ENCODE peak calls at places on chromosomes 4 and X, in ten cellular contexts. One of them, this sample, is unnamed.

GRCh38 chrX:13983734-13984133 is 46.0 kb downstream of the GEMIN8 start:
- DNase-seq in stromal cell of bone marrow: no peak
- DNase-seq in left cardiac atrium: no peak
- DNase-seq in HCT116: no peak
- DNase-seq in HS-5: no peak
- DNase-seq in natural killer cell treated with Interleukin-12 subunit alpha and Interleukin-12 subunit beta and Interleukin-15 and Interleukin-18, amount 100 ng/mL, for 72 hours: no peak
- DNase-seq in stimulated activated CD4-positive, alpha-beta T cell treated with anti-CD3 and anti-CD28 coated beads, Interleukin-12 subunit alpha, Interleukin-12 subunit beta, amount 100 ng/mL, for 4 hours: no peak
- DNase-seq in activated CD4-positive, alpha-beta T cell treated with anti-CD3 and anti-CD28 coated beads, Interleukin-2, amount 10 ng/mL, durations not matched to agents 7 days and 5 days: no peak
- DNase-seq in ascending aorta: no peak
- DNase-seq in neural progenitor cell: no peak
- DNase-seq in this sample: no peak

GRCh38 chrX:153874366-153875125 is 11.4 kb downstream of the L1CAM start:
- DNase-seq in stromal cell of bone marrow: no peak
- DNase-seq in left cardiac atrium: no peak
- DNase-seq in HCT116: no peak
- DNase-seq in HS-5: no peak
- DNase-seq in natural killer cell treated with Interleukin-12 subunit alpha and Interleukin-12 subunit beta and Interleukin-15 and Interleukin-18, amount 100 ng/mL, for 72 hours: no peak
- DNase-seq in stimulated activated CD4-positive, alpha-beta T cell treated with anti-CD3 and anti-CD28 coated beads, Interleukin-12 subunit alpha, Interleukin-12 subunit beta, amount 100 ng/mL, for 4 hours: no peak
- DNase-seq in activated CD4-positive, alpha-beta T cell treated with anti-CD3 and anti-CD28 coated beads, Interleukin-2, amount 10 ng/mL, durations not matched to agents 7 days and 5 days: no peak
- DNase-seq in ascending aorta: no peak
- DNase-seq in neural progenitor cell: no peak
- DNase-seq in this sample: no peak

GRCh38 chr4:1411436-1412375 is 5.5 kb upstream of the NKX1-1 start:
- DNase-seq in stromal cell of bone marrow: no peak
- DNase-seq in left cardiac atrium: no peak
- DNase-seq in HCT116: no peak
- DNase-seq in HS-5: no peak
- DNase-seq in natural killer cell treated with Interleukin-12 subunit alpha and Interleukin-12 subunit beta and Interleukin-15 and Interleukin-18, amount 100 ng/mL, for 72 hours: no peak
- DNase-seq in stimulated activated CD4-positive, alpha-beta T cell treated with anti-CD3 and anti-CD28 coated beads, Interleukin-12 subunit alpha, Interleukin-12 subunit beta, amount 100 ng/mL, for 4 hours: no peak
- DNase-seq in activated CD4-positive, alpha-beta T cell treated with anti-CD3 and anti-CD28 coated beads, Interleukin-2, amount 10 ng/mL, durations not matched to agents 7 days and 5 days: no peak
- DNase-seq in ascending aorta: no peak
- DNase-seq in neural progenitor cell: no peak
- DNase-seq in this sample: no peak

GRCh38 chr4:110119347-110119746 is 79.1 kb downstream of the ELOVL6 start:
- DNase-seq in stromal cell of bone marrow: no peak
- DNase-seq in left cardiac atrium: no peak
- DNase-seq in HCT116: no peak
- DNase-seq in HS-5: no peak
- DNase-seq in natural killer cell treated with Interleukin-12 subunit alpha and Interleukin-12 subunit beta and Interleukin-15 and Interleukin-18, amount 100 ng/mL, for 72 hours: no peak
- DNase-seq in stimulated activated CD4-positive, alpha-beta T cell treated with anti-CD3 and anti-CD28 coated beads, Interleukin-12 subunit alpha, Interleukin-12 subunit beta, amount 100 ng/mL, for 4 hours: no peak
- DNase-seq in activated CD4-positive, alpha-beta T cell treated with anti-CD3 and anti-CD28 coated beads, Interleukin-2, amount 10 ng/mL, durations not matched to agents 7 days and 5 days: no peak
- DNase-seq in ascending aorta: no peak
- DNase-seq in neural progenitor cell: no peak
- DNase-seq in this sample: no peak

GRCh38 chr4:182255421-182256190 is 12.4 kb downstream of the TENM3 start:
- DNase-seq in stromal cell of bone marrow: no peak
- DNase-seq in left cardiac atrium: no peak
- DNase-seq in HCT116: no peak
- DNase-seq in HS-5: no peak
- DNase-seq in natural killer cell treated with Interleukin-12 subunit alpha and Interleukin-12 subunit beta and Interleukin-15 and Interleukin-18, amount 100 ng/mL, for 72 hours: no peak
- DNase-seq in stimulated activated CD4-positive, alpha-beta T cell treated with anti-CD3 and anti-CD28 coated beads, Interleukin-12 subunit alpha, Interleukin-12 subunit beta, amount 100 ng/mL, for 4 hours: no peak
- DNase-seq in activated CD4-positive, alpha-beta T cell treated with anti-CD3 and anti-CD28 coated beads, Interleukin-2, amount 10 ng/mL, durations not matched to agents 7 days and 5 days: no peak
- DNase-seq in ascending aorta: no peak
- DNase-seq in neural progenitor cell: peak; percentile 56
- DNase-seq in this sample: no peak

GRCh38 chr4:65407483-65407882 is 262.8 kb downstream of the EPHA5 start:
- DNase-seq in stromal cell of bone marrow: no peak
- DNase-seq in left cardiac atrium: no peak
- DNase-seq in HCT116: no peak
- DNase-seq in HS-5: no peak
- DNase-seq in natural killer cell treated with Interleukin-12 subunit alpha and Interleukin-12 subunit beta and Interleukin-15 and Interleukin-18, amount 100 ng/mL, for 72 hours: no peak
- DNase-seq in stimulated activated CD4-positive, alpha-beta T cell treated with anti-CD3 and anti-CD28 coated beads, Interleukin-12 subunit alpha, Interleukin-12 subunit beta, amount 100 ng/mL, for 4 hours: no peak
- DNase-seq in activated CD4-positive, alpha-beta T cell treated with anti-CD3 and anti-CD28 coated beads, Interleukin-2, amount 10 ng/mL, durations not matched to agents 7 days and 5 days: no peak
- DNase-seq in ascending aorta: no peak
- DNase-seq in neural progenitor cell: no peak
- DNase-seq in this sample: no peak

GRCh38 chrX:46599051-46599560 is 25.5 kb downstream of the CHST7 start:
- DNase-seq in stromal cell of bone marrow: no peak
- DNase-seq in left cardiac atrium: no peak
- DNase-seq in HCT116: no peak
- DNase-seq in HS-5: no peak
- DNase-seq in natural killer cell treated with Interleukin-12 subunit alpha and Interleukin-12 subunit beta and Interleukin-15 and Interleukin-18, amount 100 ng/mL, for 72 hours: no peak
- DNase-seq in stimulated activated CD4-positive, alpha-beta T cell treated with anti-CD3 and anti-CD28 coated beads, Interleukin-12 subunit alpha, Interleukin-12 subunit beta, amount 100 ng/mL, for 4 hours: no peak
- DNase-seq in activated CD4-positive, alpha-beta T cell treated with anti-CD3 and anti-CD28 coated beads, Interleukin-2, amount 10 ng/mL, durations not matched to agents 7 days and 5 days: no peak
- DNase-seq in ascending aorta: no peak
- DNase-seq in neural progenitor cell: no peak
- DNase-seq in this sample: no peak

GRCh38 chr4:1608196-1608820 is 75.8 kb downstream of the FAM53A start:
- DNase-seq in stromal cell of bone marrow: no peak
- DNase-seq in left cardiac atrium: peak; percentile 14
- DNase-seq in HCT116: no peak
- DNase-seq in HS-5: no peak
- DNase-seq in natural killer cell treated with Interleukin-12 subunit alpha and Interleukin-12 subunit beta and Interleukin-15 and Interleukin-18, amount 100 ng/mL, for 72 hours: peak; percentile 56
- DNase-seq in stimulated activated CD4-positive, alpha-beta T cell treated with anti-CD3 and anti-CD28 coated beads, Interleukin-12 subunit alpha, Interleukin-12 subunit beta, amount 100 ng/mL, for 4 hours: no peak
- DNase-seq in activated CD4-positive, alpha-beta T cell treated with anti-CD3 and anti-CD28 coated beads, Interleukin-2, amount 10 ng/mL, durations not matched to agents 7 days and 5 days: no peak
- DNase-seq in ascending aorta: no peak
- DNase-seq in neural progenitor cell: no peak
- DNase-seq in this sample: no peak

This sample was measured in SIG-M5.